ENCODE peak calls at places on chromosomes 6 and 20, in five cellular contexts. R, I, Q, H and K are unnamed samples.

GRCh38 chr20:35463455-35464300 is 8.3 kb downstream of the CEP250 start:
- DNase-seq in R (peak; percentile 71), I (peak; percentile 74), Q (peak; percentile 62), H (peak; percentile 71), K (peak; percentile 66)

GRCh38 chr6:169689247-169689646 is 12.6 kb downstream of the WDR27 start:
- DNase-seq in R (no peak), I (no peak), Q (no peak), H (peak; percentile 88), K (no peak)

GRCh38 chr6:106728296-106728870 is 99.0 kb downstream of the QRSL1 start:
- DNase-seq in R (no peak), I (no peak), Q (no peak), H (no peak), K (no peak)

GRCh38 chr6:170136541-170137175 is 154.2 kb downstream of the DLL1 start:
- DNase-seq in R (no peak), I (no peak), Q (no peak), H (no peak), K (peak; percentile 3)

GRCh38 chr6:149891259-149891658 is 6.7 kb downstream of the RAET1E start:
- DNase-seq in R (no peak), I (no peak), Q (no peak), H (no peak), K (no peak)

GRCh38 chr6:95515975-95516374 is 61.4 kb upstream of the MANEA start:
- DNase-seq in R (no peak), I (no peak), Q (no peak), H (no peak), K (no peak)

GRCh38 chr6:18047406-18047805 is 60.0 kb upstream of the KIF13A start:
- DNase-seq in R (no peak), I (no peak), Q (no peak), H (peak; percentile 84), K (no peak)

GRCh38 chr6:130965657-130966056 is 97.4 kb downstream of the EPB41L2 start:
- DNase-seq in R (no peak), I (no peak), Q (no peak), H (peak; percentile 64), K (no peak)

GRCh38 chr20:35617397-35618031 is 1.9 kb downstream of the SPAG4 start:
- DNase-seq in R (peak; percentile 75), I (peak; percentile 85), Q (peak; percentile 71), H (peak; percentile 53), K (peak; percentile 86)

GRCh38 chr6:7391244-7391643 is 1.6 kb downstream of the RIOK1 start:
- DNase-seq in R (no peak), I (no peak), Q (no peak), H (no peak), K (no peak)

GRCh38 chr6:10618409-10618808 is 76.0 kb downstream of the C6orf52 start:
- DNase-seq in R (no peak), I (no peak), Q (no peak), H (no peak), K (no peak)

GRCh38 chr20:17696287-17696686 is 3.5 kb upstream of the BANF2 start:
- DNase-seq in R (no peak), I (no peak), Q (no peak), H (no peak), K (no peak)

GRCh38 chr20:4472906-4473305 is 248.8 kb upstream of the PRND start:
- DNase-seq in R (no peak), I (no peak), Q (no peak), H (no peak), K (no peak)

GRCh38 chr6:105432797-105433196 is 29.9 kb upstream of the PREP start:
- DNase-seq in R (no peak), I (peak; percentile 25), Q (no peak), H (peak; percentile 83), K (peak; percentile 64)

GRCh38 chr6:53731906-53732636 is 62.7 kb upstream of the LRRC1 start:
- DNase-seq in R (no peak), I (no peak), Q (no peak), H (no peak), K (no peak)

GRCh38 chr6:4489538-4489937 is 286.7 kb upstream of the CDYL start:
- DNase-seq in R (no peak), I (no peak), Q (no peak), H (no peak), K (no peak)

GRCh38 chr6:165605182-165605875 is 57.7 kb downstream of the PDE10A start:
- DNase-seq in R (no peak), I (no peak), Q (no peak), H (no peak), K (no peak)

GRCh38 chr6:105920071-105920470 is 166.1 kb upstream of the PRDM1 start:
- DNase-seq in R (no peak), I (no peak), Q (no peak), H (no peak), K (no peak)

GRCh38 chr20:20604907-20605306 is 107.5 kb downstream of the RALGAPA2 start:
- DNase-seq in R (no peak), I (no peak), Q (no peak), H (no peak), K (no peak)

GRCh38 chr6:31814677-31815024 is 432 bp downstream of the HSPA1L start:
- DNase-seq in R (peak; percentile 92), I (peak; percentile 91), Q (peak; percentile 93), H (peak; percentile 97), K (peak; percentile 99)
- H3K4me3 ChIP-seq in R (peak overlapping the region; percentile 76), I (peak overlapping the region; percentile 59), Q (peak overlapping the region; percentile 43), H (peak overlapping the region; percentile 49), K (peak overlapping the region; percentile 66)

DNA sequence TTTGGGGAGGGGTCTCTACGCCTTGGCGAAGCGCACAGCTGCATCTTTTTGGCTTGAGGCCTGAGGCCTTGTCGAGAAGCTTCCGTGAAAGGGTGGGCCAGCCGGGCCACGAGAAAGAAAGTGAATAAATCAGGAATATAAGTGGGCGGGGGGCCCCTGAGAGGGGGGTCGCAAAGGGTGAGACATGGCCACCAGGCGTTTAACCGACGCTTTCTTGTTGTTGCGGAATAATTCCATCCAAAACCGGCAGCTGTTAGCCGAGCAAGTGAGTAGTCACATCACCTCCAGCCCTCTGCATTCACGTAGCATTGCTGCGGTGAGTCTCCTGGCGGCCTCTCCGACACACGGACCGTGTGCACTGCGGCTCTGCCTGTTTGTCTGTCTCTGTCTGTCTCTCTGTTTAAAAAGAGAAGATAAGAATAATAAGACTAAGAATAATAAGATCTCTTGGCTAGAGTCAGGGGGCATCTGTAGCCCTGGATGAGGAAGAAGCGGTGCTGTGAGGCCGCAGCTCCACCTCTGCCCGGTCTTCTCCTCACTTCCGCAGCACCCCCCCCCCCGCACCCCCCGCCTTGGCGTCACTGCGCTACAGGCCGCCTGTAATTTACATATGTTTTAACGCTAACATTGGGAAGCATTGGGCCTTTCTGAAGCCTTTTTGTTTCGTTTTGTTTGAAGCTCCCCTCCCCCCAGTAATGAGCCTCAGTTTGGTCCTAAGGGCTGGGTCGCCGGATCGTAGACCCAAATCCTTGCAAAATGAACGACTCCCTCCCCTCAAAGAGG is 931 bp downstream of the STX16 start:
- DNase-seq in R (no peak), I (peak; percentile 72), Q (peak; percentile 42), H (peak; percentile 73), K (peak; percentile 90)
- H3K4me1 ChIP-seq in R (peaks cover under 1% of the 10 kb centered on the region), I (peaks cover 26% of the 10 kb centered on the region), Q (peaks cover 37% of the 10 kb centered on the region), H (peaks cover 11% of the 10 kb centered on the region), K (peaks cover 28% of the 10 kb centered on the region)

GRCh38 chr6:13813011-13813410 is 1.3 kb downstream of the MCUR1 start:
- DNase-seq in R (no peak), I (no peak), Q (no peak), H (no peak), K (no peak)
- H3K4me3 ChIP-seq in R (peak overlapping the region; percentile 80), I (peak overlapping the region; percentile 73), Q (peak overlapping the region; percentile 89), H (no peak overlapping the region), K (peak overlapping the region; percentile 78)

DNA sequence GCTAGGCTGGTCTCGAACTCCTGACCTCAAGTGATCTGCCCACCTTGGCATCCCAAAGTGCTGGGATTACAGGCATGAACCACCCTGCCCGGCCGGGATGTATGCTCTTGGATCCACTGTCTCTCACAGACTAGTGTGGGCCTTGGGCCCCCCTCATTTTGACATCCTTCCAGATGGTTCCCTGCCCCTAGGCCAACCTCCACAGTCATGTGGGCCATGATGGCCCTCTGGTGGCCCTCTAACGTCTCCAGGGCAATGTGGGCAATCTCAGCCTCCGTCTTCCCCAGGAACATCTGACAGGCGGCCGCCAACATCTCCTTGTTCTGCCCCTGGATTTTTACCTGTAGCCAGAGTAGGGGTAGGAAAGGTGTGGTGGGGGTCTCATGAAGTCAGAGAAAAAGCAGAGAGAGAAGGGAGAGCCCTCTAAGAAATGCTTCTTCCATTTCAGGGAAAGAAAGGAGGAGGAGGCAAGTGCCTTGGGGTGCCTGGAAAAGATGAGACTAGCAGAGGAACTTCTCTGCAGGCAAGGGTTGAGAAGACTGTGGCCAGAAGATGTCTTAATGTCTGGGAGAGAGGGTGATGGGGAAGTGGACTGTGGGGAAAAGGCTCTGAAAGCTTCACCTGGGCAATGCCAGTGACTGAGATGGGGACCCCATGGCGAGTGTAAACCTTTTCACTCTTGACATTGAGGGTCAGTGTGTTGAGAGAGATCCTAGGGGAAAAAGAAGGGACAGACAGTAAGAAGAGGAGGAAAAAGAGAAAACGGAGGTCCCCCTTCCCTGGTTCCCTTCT is 1.3 kb downstream of the FLOT1 start:
- DNase-seq in R (no peak), I (no peak), Q (peak; percentile 34), H (peak; percentile 45), K (no peak)
- H3K4me1 ChIP-seq in R (peaks cover 5% of the 10 kb centered on the region), I (peaks cover 55% of the 10 kb centered on the region), Q (peaks cover 38% of the 10 kb centered on the region), H (peaks cover 15% of the 10 kb centered on the region), K (peaks cover 10% of the 10 kb centered on the region)

GRCh38 chr6:31586013-31586412 is at the start of gene LST1:
- DNase-seq in R (no peak), I (no peak), Q (no peak), H (no peak), K (no peak)
- H3K4me3 ChIP-seq in R (no peak within 1 kb of the TSS), I (no peak within 1 kb of the TSS), Q (no peak within 1 kb of the TSS), H (no peak within 1 kb of the TSS), K (no peak within 1 kb of the TSS)

DNA sequence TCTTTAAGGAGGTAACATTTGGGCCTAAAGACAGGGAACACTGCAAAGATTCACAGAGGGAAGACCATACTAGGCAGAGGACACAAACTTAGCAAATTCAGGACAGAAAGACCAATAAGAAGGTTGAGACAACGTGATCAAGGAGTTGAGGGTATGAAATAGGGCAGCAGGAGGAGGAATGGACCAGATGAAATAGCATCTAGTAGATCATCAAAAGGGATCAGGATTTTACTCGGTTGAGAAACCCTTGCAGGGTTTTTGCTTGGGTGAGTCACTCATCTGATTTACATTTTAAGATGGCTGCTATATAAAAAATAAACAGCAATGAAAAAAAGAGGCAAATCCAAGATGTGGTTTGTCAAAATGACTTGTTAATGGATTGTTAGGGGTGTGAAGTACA is 4.7 kb downstream of the BCLAF1 start:
- DNase-seq in R (no peak), I (no peak), Q (no peak), H (peak; percentile 77), K (no peak)
- H3K4me1 ChIP-seq in R (peaks cover 9% of the 10 kb centered on the region), I (peaks cover 54% of the 10 kb centered on the region), Q (peaks cover 69% of the 10 kb centered on the region), H (peaks cover 8% of the 10 kb centered on the region), K (peaks cover 34% of the 10 kb centered on the region)

GRCh38 chr6:136719280-136720044 is 72.8 kb downstream of the MAP3K5 start:
- DNase-seq in R (no peak), I (no peak), Q (no peak), H (peak; percentile 16), K (no peak)

GRCh38 chr6:136721467-136721866 is 70.8 kb downstream of the MAP3K5 start:
- DNase-seq in R (no peak), I (no peak), Q (no peak), H (no peak), K (no peak)

GRCh38 chr6:136720045-136720760 is 72.1 kb downstream of the MAP3K5 start:
- DNase-seq in R (no peak), I (no peak), Q (no peak), H (no peak), K (no peak)

GRCh38 chr6:136718486-136718885 is 73.8 kb downstream of the MAP3K5 start:
- DNase-seq in R (no peak), I (no peak), Q (no peak), H (no peak), K (no peak)

GRCh38 chr6:136717297-136717990 is 74.8 kb downstream of the MAP3K5 start:
- DNase-seq in R (no peak), I (no peak), Q (no peak), H (peak; percentile 31), K (no peak)
- H3K4me3 ChIP-seq in R (no peak overlapping the region), I (no peak overlapping the region), Q (no peak overlapping the region), H (no peak overlapping the region), K (no peak overlapping the region)